ENCODE peak calls at places on chromosome 7, in seven cellular contexts. O is NCI-H1105; V is NCI-H1436; A is A172; U is MM.1S; Q is NCI-H2081; G is stimulated activated CD4-positive, alpha-beta T cell treated with anti-CD3 and anti-CD28 coated beads, Interleukin-4, amount 100 ng/mL, for 48 hours. T is an unnamed sample.

GRCh38 chr7:35482231-35482630 is 212.7 kb downstream of the HERPUD2 start:
- DNase-seq in V (no peak), Q (no peak), O (no peak), G (no peak), A (no peak), U (no peak), T (no peak)

GRCh38 chr7:151992375-151992774 is 33.1 kb upstream of the GALNT11 start:
- DNase-seq in A (peak), O (no peak), V (peak), U (peak), Q (peak), G (peak), T (peak)

GRCh38 chr7:15459018-15459621 is 102.7 kb downstream of the AGMO start:
- DNase-seq in G (no peak), Q (no peak), O (no peak), V (peak), A (peak), U (no peak), T (no peak)

GRCh38 chr7:27148776-27149641 is 1.4 kb upstream of the HOXA6 start:
- DNase-seq in Q (no peak), A (no peak), V (no peak), U (no peak), G (no peak), O (no peak), T (no peak)

GRCh38 chr7:132575987-132576722 is at the start of gene PLXNA4:
- DNase-seq in V (no peak), U (no peak), Q (peak), G (no peak), O (peak), A (no peak), T (no peak)

GRCh38 chr7:104990983-104991382 is 23.0 kb upstream of the KMT2E start:
- DNase-seq in G (no peak), U (no peak), O (no peak), A (no peak), V (no peak), Q (no peak), T (no peak)

GRCh38 chr7:3092468-3092867 is 48.8 kb upstream of the CARD11 start:
- DNase-seq in V (no peak), G (peak), Q (no peak), A (no peak), O (no peak), U (peak), T (no peak)

GRCh38 chr7:31074403-31074802 is 22.3 kb downstream of the ADCYAP1R1 start:
- DNase-seq in O (no peak), U (no peak), V (no peak), Q (no peak), G (no peak), A (no peak), T (no peak)

GRCh38 chr7:2959828-2960599 is 83.7 kb downstream of the CARD11 start:
- DNase-seq in U (no peak), A (no peak), Q (no peak), V (no peak), G (no peak), O (no peak), T (no peak)

GRCh38 chr7:16851829-16852228 is 30.0 kb downstream of the AGR3 start:
- DNase-seq in V (no peak), O (no peak), G (no peak), A (no peak), Q (no peak), U (no peak), T (peak)

GRCh38 chr7:125061776-125062397 is 132.3 kb upstream of the POT1 start:
- DNase-seq in U (no peak), A (peak), O (no peak), Q (no peak), V (no peak), G (no peak), T (no peak)

GRCh38 chr7:105689093-105689819 is 108.0 kb upstream of the EFCAB10 start:
- DNase-seq in A (no peak), Q (no peak), V (no peak), O (no peak), G (no peak), U (no peak), T (no peak)

GRCh38 chr7:105656922-105657521 is 75.7 kb upstream of the EFCAB10 start:
- DNase-seq in Q (peak), O (no peak), G (peak), U (peak), V (peak), A (no peak), T (peak)

GRCh38 chr7:32602470-32602869 is 107.2 kb downstream of the AVL9 start:
- DNase-seq in G (no peak), O (no peak), U (no peak), Q (no peak), V (no peak), A (no peak), T (no peak)

GRCh38 chr7:120413164-120413563 is 140.2 kb downstream of the KCND2 start:
- DNase-seq in O (no peak), G (no peak), U (no peak), V (no peak), A (no peak), Q (no peak), T (no peak)

GRCh38 chr7:31043035-31043434 is 9.1 kb upstream of the ADCYAP1R1 start:
- DNase-seq in V (no peak), U (no peak), G (no peak), O (no peak), A (no peak), Q (no peak), T (no peak)

GRCh38 chr7:19957664-19958063 is 184.2 kb upstream of the TMEM196 start:
- DNase-seq in A (peak), G (no peak), Q (no peak), O (no peak), V (no peak), U (no peak), T (no peak)

T was measured in CMK.